ENCODE peak calls at places on chromosome 21, in four cellular contexts. I, E, H and P are unnamed samples.

GRCh38 chr21:45562965-45563364 is 20.7 kb upstream of the SLC19A1 start:
- DNase-seq in I (peak; percentile 49), E (no peak), H (no peak), P (no peak)

GRCh38 chr21:17159697-17160096 is 353.1 kb upstream of the CXADR start:
- DNase-seq in I (no peak), E (no peak), H (no peak), P (no peak)

GRCh38 chr21:35015435-35016024 is 33.6 kb downstream of the RUNX1 start:
- DNase-seq in I (no peak), E (no peak), H (no peak), P (no peak)

GRCh38 chr21:32653326-32653901 is 41.2 kb upstream of the CFAP298 start:
- DNase-seq in I (peak; percentile 34), E (peak; percentile 75), H (no peak), P (no peak)

GRCh38 chr21:42089093-42089631 is 18.0 kb downstream of the UMODL1 start:
- DNase-seq in I (no peak), E (no peak), H (peak; percentile 13), P (no peak)

GRCh38 chr21:32193066-32193465 is 85.8 kb downstream of the MIS18A start:
- DNase-seq in I (no peak), E (no peak), H (no peak), P (no peak)

GRCh38 chr21:45074818-45075605 is 632 bp downstream of the ADARB1 start:
- DNase-seq in I (peak; percentile 57), E (peak; percentile 75), H (no peak), P (no peak)

GRCh38 chr21:24938592-24938991 is 668.7 kb downstream of the MRPL39 start:
- DNase-seq in I (no peak), E (no peak), H (no peak), P (no peak)

GRCh38 chr21:35933466-35933865 is 126.9 kb downstream of the SETD4 start:
- DNase-seq in I (peak; percentile 78), E (no peak), H (no peak), P (no peak)

GRCh38 chr21:41167348-41168342 is at the start of gene BACE2:
- DNase-seq in I (peak; percentile 93), E (peak; percentile 86), H (peak; percentile 19), P (no peak)

GRCh38 chr21:42047821-42048613 is 23.1 kb upstream of the UMODL1 start:
- DNase-seq in I (peak; percentile 61), E (no peak), H (no peak), P (no peak)

GRCh38 chr21:46401186-46401910 is 57.3 kb upstream of the DIP2A start:
- DNase-seq in I (no peak), E (no peak), H (no peak), P (no peak)

GRCh38 chr21:18677632-18678031 is 274.0 kb upstream of the TMPRSS15 start:
- DNase-seq in I (no peak), E (no peak), H (no peak), P (no peak)

GRCh38 chr21:16075594-16076282 is 346.0 kb downstream of the USP25 start:
- DNase-seq in I (no peak), E (no peak), H (no peak), P (no peak)

GRCh38 chr21:36820176-36821031 is 121.5 kb downstream of the SIM2 start:
- DNase-seq in I (no peak), E (peak; percentile 79), H (no peak), P (peak; percentile 54)